ENCODE peak calls at places on chromosomes 1 and 21, in seven cellular contexts. L is NT2/D1, G is skeletal muscle cell, A is heart left ventricle, Y is A549, B is small intestine, C is lower lobe of right lung. P is an unnamed sample.

GRCh38 chr1:51237313-51237700 is 1.2 kb downstream of the RNF11 start:
- DNase-seq in L (no peak), G (no peak), A (no peak), Y (no peak), B (peak), C (no peak), P (no peak)

GRCh38 chr1:161091093-161091492 is 1.7 kb upstream of the NECTIN4 start:
- DNase-seq in L (no peak), G (no peak), A (no peak), Y (no peak), B (peak), C (no peak), P (no peak)

GRCh38 chr1:247077768-247078314 is 770 bp downstream of the ZNF670 start:
- DNase-seq in L (no peak), G (no peak), A (no peak), Y (no peak), B (peak), C (no peak), P (no peak)

GRCh38 chr21:32312321-32312720 is 13.7 kb downstream of the MRAP start:
- DNase-seq in L (no peak), G (no peak), A (no peak), Y (no peak), B (no peak), C (no peak), P (no peak)

GRCh38 chr1:88655685-88656299 is 28.3 kb upstream of the PKN2 start:
- DNase-seq in L (no peak), G (peak), A (no peak), Y (peak), B (no peak), C (no peak), P (peak)

GRCh38 chr1:34086561-34086960 is 78.5 kb downstream of the CSMD2 start:
- DNase-seq in L (no peak), G (no peak), A (no peak), Y (no peak), B (no peak), C (no peak), P (no peak)

GRCh38 chr21:36235058-36235582 is 78.5 kb downstream of the DOP1B start:
- DNase-seq in L (no peak), G (no peak), A (no peak), Y (peak), B (peak), C (no peak), P (peak)

GRCh38 chr1:191629836-191630235 is 528.4 kb upstream of the RGS18 start:
- DNase-seq in L (no peak), G (no peak), A (no peak), Y (peak), B (no peak), C (no peak), P (peak)

GRCh38 chr1:59568158-59568935 is 246.4 kb upstream of the HOOK1 start:
- DNase-seq in L (no peak), G (no peak), A (no peak), Y (peak), B (no peak), C (no peak), P (no peak)

GRCh38 chr1:232578681-232579195 is 51.2 kb downstream of the SIPA1L2 start:
- DNase-seq in L (no peak), G (no peak), A (no peak), Y (no peak), B (peak), C (no peak), P (no peak)

GRCh38 chr21:25938673-25939395 is 204.1 kb downstream of the GABPA start:
- DNase-seq in L (no peak), G (no peak), A (no peak), Y (no peak), B (peak), C (no peak), P (no peak)

GRCh38 chr1:20829946-20830345 is 42.8 kb upstream of the HP1BP3 start:
- DNase-seq in L (no peak), G (no peak), A (no peak), Y (no peak), B (no peak), C (no peak), P (no peak)

GRCh38 chr1:160244209-160244608 is 18.1 kb downstream of the DCAF8 start:
- DNase-seq in L (no peak), G (no peak), A (no peak), Y (no peak), B (no peak), C (no peak), P (no peak)

GRCh38 chr1:213994888-213995287 is 7.1 kb downstream of the PROX1 start:
- DNase-seq in L (no peak), G (no peak), A (no peak), Y (no peak), B (no peak), C (no peak), P (no peak)

GRCh38 chr1:183454377-183454776 is 17.9 kb upstream of the SMG7 start:
- DNase-seq in L (no peak), G (no peak), A (no peak), Y (no peak), B (no peak), C (no peak), P (peak)

GRCh38 chr1:8845104-8846097 is 28.0 kb upstream of the RERE start:
- DNase-seq in L (no peak), G (no peak), A (no peak), Y (no peak), B (no peak), C (no peak), P (no peak)

GRCh38 chr1:8847990-8848389 is 30.5 kb downstream of the ENO1 start:
- DNase-seq in L (no peak), G (peak), A (no peak), Y (no peak), B (peak), C (no peak), P (no peak)

GRCh38 chr1:8851060-8851459 is 27.4 kb downstream of the ENO1 start:
- DNase-seq in L (no peak), G (no peak), A (no peak), Y (no peak), B (no peak), C (no peak), P (no peak)

GRCh38 chr1:8846263-8846662 is 28.8 kb upstream of the RERE start:
- DNase-seq in L (no peak), G (no peak), A (no peak), Y (no peak), B (peak), C (no peak), P (no peak)

GRCh38 chr1:8848663-8849386 is 29.7 kb downstream of the ENO1 start:
- DNase-seq in L (peak), G (peak), A (peak), Y (peak), B (peak), C (peak), P (peak)
- H3K4me3 ChIP-seq in L (no peak), G (no peak), A (no peak), Y (no peak), B (no peak), C (no peak), P (no peak)

DNA sequence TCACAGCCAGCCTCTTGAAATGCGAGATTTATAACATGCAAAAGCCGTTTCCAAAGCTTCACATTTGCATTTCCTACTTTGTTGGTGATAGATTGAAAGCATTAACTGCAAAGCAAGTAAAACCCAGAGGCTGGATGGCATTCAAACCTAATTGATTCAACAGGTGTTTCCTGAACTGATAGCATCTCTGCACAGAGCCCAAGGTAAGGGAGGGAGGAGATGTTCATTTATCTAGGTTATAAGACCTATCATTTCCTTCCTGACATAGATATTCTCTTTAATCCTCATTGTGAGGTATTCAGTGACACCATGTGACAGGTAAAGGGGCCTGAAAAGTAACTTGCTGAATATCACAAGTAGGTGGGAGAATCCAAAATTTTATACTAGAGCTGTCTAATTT is 410.0 kb downstream of the OMA1 start:
- DNase-seq in L (no peak), G (no peak), A (no peak), Y (no peak), B (no peak), C (no peak), P (no peak)
- H3K4me3 ChIP-seq in L (no peak), G (no peak), A (no peak), Y (no peak), B (no peak), C (no peak), P (no peak)

DNA sequence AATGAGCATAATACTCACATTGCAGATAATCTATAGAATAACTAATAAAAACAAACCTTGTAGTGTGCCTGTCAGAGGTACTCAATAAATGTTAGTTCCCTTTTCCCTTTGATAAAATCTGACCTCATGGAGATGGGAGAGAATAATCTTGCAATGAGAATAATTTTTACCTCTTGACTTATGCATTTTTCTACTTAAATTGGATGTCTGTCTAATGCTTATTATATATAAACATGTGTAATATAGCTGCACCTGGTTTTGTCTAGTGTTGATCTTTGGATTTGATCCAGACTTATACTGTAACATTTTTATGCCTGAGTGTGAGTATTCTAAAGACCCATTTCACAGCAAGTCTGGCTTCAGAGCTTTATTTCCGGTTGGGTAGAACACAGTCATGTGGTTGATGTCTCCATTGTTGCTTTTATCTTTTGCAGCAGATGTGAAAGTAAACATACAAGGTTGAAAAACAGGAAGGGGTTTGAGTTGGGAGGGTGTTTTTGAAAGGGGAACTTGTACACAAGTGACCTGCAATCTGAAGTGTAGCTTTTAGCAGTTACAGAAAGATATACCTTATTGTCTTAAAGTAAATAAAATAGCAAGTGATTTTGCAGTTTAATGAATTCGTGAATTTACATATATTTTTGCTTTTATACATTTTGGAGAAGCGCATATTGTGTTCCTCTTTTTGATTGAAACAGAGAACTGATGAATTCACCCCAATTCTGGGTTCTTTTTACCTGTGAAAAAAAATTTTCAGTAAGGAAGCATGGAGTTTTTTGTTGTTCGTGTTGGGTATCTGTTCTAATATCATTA is 12.5 kb downstream of the EPB41 start:
- DNase-seq in L (no peak), G (no peak), A (no peak), Y (no peak), B (peak), C (no peak), P (no peak)
- H3K4me3 ChIP-seq in L (no peak), G (no peak), A (no peak), Y (no peak), B (no peak), C (peak), P (no peak)

DNA sequence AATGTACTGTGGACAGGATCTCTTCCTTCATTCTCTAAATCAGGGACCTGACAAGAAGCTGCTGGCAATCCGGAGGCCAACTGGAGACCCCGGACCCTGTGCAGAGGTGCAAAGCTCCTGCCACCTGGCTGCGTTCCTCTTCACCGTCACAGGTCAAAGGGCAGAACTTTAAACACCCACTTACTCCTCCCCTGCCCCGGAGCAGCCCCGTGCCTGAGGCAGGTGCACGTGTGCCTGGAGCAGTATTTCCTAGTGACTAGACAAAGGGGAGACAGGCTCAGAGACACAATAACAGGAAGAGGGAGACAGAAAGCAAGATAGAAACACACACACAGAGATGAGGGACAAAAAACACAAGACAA is 6.6 kb upstream of the PIGC start:
- DNase-seq in L (no peak), G (no peak), A (no peak), Y (no peak), B (peak), C (no peak), P (peak)
- H3K4me3 ChIP-seq in L (no peak), G (no peak), A (no peak), Y (no peak), B (no peak), C (no peak), P (peak)

DNA sequence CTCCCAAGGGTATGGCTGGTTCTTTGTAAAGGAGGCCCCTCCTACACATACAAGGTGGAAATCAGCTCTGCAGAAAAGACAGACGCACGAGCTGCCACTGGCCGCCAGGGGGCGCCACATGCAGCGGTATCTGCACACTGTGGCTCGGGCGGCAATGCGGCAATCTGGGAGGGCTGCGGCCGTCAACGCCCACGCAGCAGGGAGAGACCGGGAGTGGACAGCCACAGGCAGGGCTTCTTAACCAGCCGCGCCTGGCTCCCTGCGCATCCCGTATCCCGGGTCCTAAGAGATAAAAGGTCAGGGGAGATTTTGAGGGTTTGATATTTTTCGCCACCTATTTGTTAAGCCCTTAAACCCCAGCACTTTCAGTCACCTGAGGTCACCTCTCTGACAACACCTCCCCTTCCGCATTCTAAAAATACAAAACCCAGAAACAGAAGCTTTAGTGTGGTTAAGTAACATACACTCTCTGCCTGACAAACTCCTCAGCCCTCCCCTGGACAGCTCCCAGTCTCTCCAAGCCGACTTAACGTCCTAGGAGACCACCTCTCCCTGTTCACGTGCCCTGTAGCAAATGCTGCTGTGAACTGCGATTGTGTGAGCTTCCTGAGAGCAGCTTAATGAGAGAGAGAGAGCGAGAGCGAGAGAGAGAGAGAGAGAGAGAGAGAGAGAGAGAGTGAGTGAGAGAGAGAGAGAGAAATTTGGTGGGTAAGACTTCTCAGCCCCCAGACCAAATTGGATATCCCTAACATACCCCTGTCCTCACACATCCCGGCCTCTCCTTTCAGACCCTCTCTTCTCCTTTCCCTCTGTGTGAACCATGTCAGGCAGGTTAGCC is 13.5 kb upstream of the KCNA2 start:
- DNase-seq in L (peak), G (peak), A (peak), Y (peak), B (peak), C (peak), P (peak)
- H3K4me3 ChIP-seq in L (peak), G (no peak), A (peak), Y (no peak), B (peak), C (peak), P (no peak)

P was measured in Caco-2.